ENCODE peak calls at places on chromosome 21, in five cellular contexts. G is CD8-positive, alpha-beta memory T cell; I is adipocyte; Z is fibroblast of pulmonary artery; H is A549. E is an unnamed sample.

GRCh38 chr21:45940091-45940490 is 41.5 kb upstream of the COL6A1 start:
- DNase-seq in G (no peak), I (no peak), Z (no peak), H (no peak), E (no peak)

GRCh38 chr21:21612446-21612845 is 614.2 kb downstream of the NCAM2 start:
- DNase-seq in G (no peak), I (peak), Z (peak), H (no peak), E (peak)

GRCh38 chr21:25350056-25350455 is 257.2 kb downstream of the MRPL39 start:
- DNase-seq in G (no peak), I (peak), Z (peak), H (no peak), E (no peak)

GRCh38 chr21:45528981-45529784 is 13.1 kb downstream of the SLC19A1 start:
- DNase-seq in G (no peak), I (no peak), Z (no peak), H (no peak), E (no peak)

GRCh38 chr21:37445228-37445627 is 78.7 kb downstream of the DYRK1A start:
- DNase-seq in G (no peak), I (peak), Z (peak), H (no peak), E (no peak)

GRCh38 chr21:37562920-37563640 is 196.5 kb downstream of the DYRK1A start:
- DNase-seq in G (no peak), I (no peak), Z (no peak), H (no peak), E (no peak)

GRCh38 chr21:26405735-26406361 is 167.2 kb downstream of the CYYR1 start:
- DNase-seq in G (no peak), I (peak), Z (peak), H (peak), E (no peak)

GRCh38 chr21:43884012-43884860 is 19.2 kb downstream of the AGPAT3 start:
- DNase-seq in G (no peak), I (no peak), Z (peak), H (peak), E (no peak)